ENCODE peak calls at places on chromosomes 13 and 19, in four cellular contexts. G is IMR-90, A is endothelial cell of umbilical vein, C is K562. P is an unnamed sample. For H3K9me1, the result is how much of the 10 kb centered on the place peaks cover.

GRCh38 chr19:56827708-56828107 is 12.8 kb downstream of the PEG3 start:
- DNase-seq in G (no peak), A (no peak), C (no peak), P (no peak)

GRCh38 chr13:72556945-72557344 is 170.5 kb downstream of the MZT1 start:
- DNase-seq in G (no peak), A (no peak), C (no peak), P (peak)

GRCh38 chr13:78323848-78324247 is 279.5 kb downstream of the POU4F1 start:
- DNase-seq in G (no peak), A (peak), C (no peak), P (peak)

GRCh38 chr13:103931885-103932284 is 865.7 kb upstream of the SLC10A2 start:
- DNase-seq in G (no peak), A (no peak), C (no peak), P (no peak)

GRCh38 chr19:15583346-15583745 is 31.7 kb upstream of the CYP4F8 start:
- DNase-seq in G (no peak), A (no peak), C (no peak), P (no peak)

GRCh38 chr13:48600374-48601364 is 53.1 kb upstream of the CYSLTR2 start:
- DNase-seq in G (peak), A (peak), C (no peak), P (no peak)

GRCh38 chr19:56671613-56671994 is at the start of gene ZNF835:
- DNase-seq in G (no peak), A (no peak), C (no peak), P (no peak)

GRCh38 chr13:49652691-49653305 is 24.5 kb downstream of the ARL11 start:
- DNase-seq in G (peak), A (peak), C (peak), P (no peak)

GRCh38 chr19:6528544-6529121 is 2.2 kb upstream of the TNFSF9 start:
- DNase-seq in G (no peak), A (no peak), C (no peak), P (no peak)

GRCh38 chr19:58279042-58279924 is 528 bp downstream of the ZNF8 start:
- DNase-seq in G (peak), A (peak), C (peak), P (no peak)

GRCh38 chr19:991174-991931 is 7.2 kb downstream of the WDR18 start:
- DNase-seq in G (peak), A (no peak), C (peak), P (no peak)

DNA sequence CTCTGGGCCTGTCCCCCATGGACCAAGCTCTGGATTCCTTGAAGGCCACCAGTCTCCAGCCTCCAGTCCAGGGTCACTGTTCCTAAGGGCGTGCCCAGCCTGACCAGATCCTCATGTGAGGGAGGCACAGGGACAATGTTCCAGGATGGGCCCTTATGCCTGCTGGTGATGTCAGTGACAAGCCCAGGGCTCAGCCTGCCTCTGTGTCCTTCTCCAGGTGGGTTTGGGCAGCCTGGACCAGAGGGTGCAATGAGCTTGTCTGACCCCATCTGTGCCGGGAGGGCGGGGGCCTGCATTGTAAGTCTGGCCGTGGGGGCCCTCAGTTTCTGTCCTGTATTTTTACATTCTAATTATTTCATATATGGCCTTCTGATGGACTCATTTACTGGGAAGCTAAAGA is 33.9 kb upstream of the C19orf12 start:
- DNase-seq in G (no peak), A (no peak), C (no peak), P (no peak)
- H3K9me1 ChIP-seq in G (under half), A (under half), C (under half), P (under half)

GRCh38 chr19:38417544-38418506 is 8.2 kb downstream of the RASGRP4 start:
- DNase-seq in G (no peak), A (no peak), C (peak), P (peak)
- H3K9ac ChIP-seq in G (no peak), A (no peak), C (peak), P (no peak)

DNA sequence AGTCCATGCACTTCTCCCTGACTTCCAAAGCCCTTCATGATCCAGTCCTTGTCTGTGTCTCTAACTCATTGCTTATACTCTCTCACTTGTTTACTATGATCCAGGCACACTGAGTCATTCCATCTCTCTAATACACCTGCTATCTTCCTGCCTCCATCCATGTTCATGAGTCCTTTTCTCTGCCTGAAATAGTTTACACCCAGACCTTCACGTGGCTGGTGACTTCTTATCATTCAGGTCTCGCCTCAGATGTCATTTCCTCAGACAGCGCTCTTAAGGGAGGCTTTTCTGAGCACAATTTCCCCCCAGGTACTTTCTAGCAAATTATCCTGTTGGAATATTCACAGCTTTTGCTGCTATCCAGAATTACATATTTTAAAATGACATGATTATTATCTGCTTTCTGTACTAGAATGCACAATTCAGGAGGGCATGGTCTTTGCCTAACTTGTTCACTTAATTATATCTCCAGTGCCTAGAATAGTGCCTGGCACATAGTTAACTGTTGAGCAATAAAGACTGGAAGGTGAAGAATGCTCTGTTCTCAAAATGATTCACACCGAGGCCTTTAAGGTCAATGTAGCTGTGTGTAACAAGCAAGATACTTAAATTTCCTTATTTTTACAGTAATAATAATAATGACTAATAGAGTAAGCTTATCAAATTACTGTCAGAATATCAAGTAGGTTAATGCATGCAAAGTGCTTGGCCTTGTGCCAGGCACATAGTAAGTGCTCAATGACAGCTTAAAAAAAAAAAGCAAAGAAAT is 183.7 kb upstream of the SPRY2 start:
- DNase-seq in G (no peak), A (peak), C (peak), P (no peak)
- H2AFZ ChIP-seq in G (no peak), A (no peak), C (no peak), P (no peak)

DNA sequence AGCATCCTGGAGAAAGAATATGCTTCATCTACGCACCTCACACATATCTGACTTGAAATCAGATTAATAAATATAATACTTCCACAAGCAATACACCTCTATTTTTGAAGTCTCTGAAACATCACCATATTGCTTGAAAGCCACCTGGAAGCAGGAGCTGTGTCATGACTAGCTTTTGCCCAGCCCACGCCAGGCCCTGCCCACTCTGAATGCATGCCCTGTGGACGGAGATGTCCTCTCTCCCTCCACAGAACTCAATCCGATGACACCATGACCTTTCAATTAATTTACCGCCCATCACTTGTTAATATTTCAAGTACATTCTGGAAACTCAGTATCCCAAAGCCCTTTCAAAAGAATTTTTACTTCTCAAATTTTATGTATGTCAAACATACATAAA is 108.0 kb downstream of the TBC1D4 start:
- DNase-seq in G (no peak), A (no peak), C (no peak), P (no peak)
- H3K9me1 ChIP-seq in G (under half), A (under half), C (under half), P (under half)

P was measured in keratinocyte.